ENCODE peak calls at places on chromosomes 4 and X, in five cellular contexts. B, U, L, J and N are unnamed samples.

GRCh38 chrX:16202943-16203342 is 35.7 kb downstream of the MAGEB17 start:
- DNase-seq in L (no peak), B (no peak), U (no peak), J (no peak), N (no peak)

GRCh38 chr4:132557660-132558059 is 591.4 kb upstream of the PCDH10 start:
- DNase-seq in J (peak), L (no peak), B (no peak), U (no peak), N (no peak)

GRCh38 chr4:99394913-99395312 is 40.2 kb downstream of the ADH7 start:
- DNase-seq in L (peak), B (no peak), U (no peak), J (peak), N (peak)

GRCh38 chr4:123741906-123742305 is 345.3 kb downstream of the SPRY1 start:
- DNase-seq in J (no peak), B (no peak), L (no peak), U (no peak), N (peak)

GRCh38 chrX:10404435-10404834 is 215.9 kb downstream of the MID1 start:
- DNase-seq in U (no peak), J (no peak), B (no peak), L (peak), N (peak)

GRCh38 chr4:143420227-143420626 is 83.6 kb downstream of the GAB1 start:
- DNase-seq in J (no peak), B (no peak), L (no peak), U (no peak), N (no peak)

GRCh38 chr4:168550071-168550766 is 53.4 kb downstream of the PALLD start:
- DNase-seq in U (no peak), L (peak), B (no peak), J (peak), N (peak)

GRCh38 chrX:136636121-136636520 is 11.8 kb upstream of the CD40LG start:
- DNase-seq in J (no peak), B (no peak), L (no peak), U (no peak), N (no peak)

GRCh38 chr4:182916483-182917181 is 554 bp downstream of the DCTD start:
- DNase-seq in L (peak), U (no peak), B (peak), J (peak), N (peak)

GRCh38 chr4:134700251-134700650 is 498.7 kb upstream of the PABPC4L start:
- DNase-seq in J (no peak), B (no peak), L (no peak), U (no peak), N (no peak)

GRCh38 chr4:45566896-45567603 is 556.8 kb downstream of the GABRG1 start:
- DNase-seq in U (no peak), L (no peak), B (no peak), J (no peak), N (no peak)

GRCh38 chr4:45350438-45350837 is 624.1 kb upstream of the GNPDA2 start:
- DNase-seq in B (no peak), U (no peak), J (peak), L (peak), N (peak)

GRCh38 chr4:57071340-57071739 is 38.8 kb downstream of the IGFBP7 start:
- DNase-seq in B (peak), L (peak), J (no peak), U (no peak), N (peak)
- H3K4me3 ChIP-seq in B (no peak), L (no peak), J (no peak), U (no peak), N (no peak)

GRCh38 chr4:688695-689497 is at the start of gene SLC49A3:
- DNase-seq in J (no peak), U (no peak), L (peak), B (no peak), N (no peak)

GRCh38 chr4:685681-686218 is 3.2 kb downstream of the SLC49A3 start:
- DNase-seq in U (no peak), B (no peak), J (no peak), L (no peak), N (no peak)

GRCh38 chr4:687975-688694 is 816 bp downstream of the SLC49A3 start:
- DNase-seq in B (peak), U (no peak), L (no peak), J (peak), N (no peak)

GRCh38 chr4:686371-687040 is 2.4 kb downstream of the SLC49A3 start:
- DNase-seq in B (peak), L (no peak), U (no peak), J (no peak), N (no peak)

GRCh38 chr4:687048-687974 is 1.6 kb downstream of the SLC49A3 start:
- DNase-seq in U (peak), L (peak), B (peak), J (peak), N (peak)
- TF ChIP-seq CTCF in U (no peak), L (no peak), B (no peak), J (no peak), N (no peak)

GRCh38 chrX:9352683-9353430 is 112.0 kb upstream of the TBL1X start:
- DNase-seq in J (peak), U (no peak), L (peak), B (peak), N (peak)
- H3K4me3 ChIP-seq in J (peak), U (no peak), L (peak), B (no peak), N (peak)

DNA sequence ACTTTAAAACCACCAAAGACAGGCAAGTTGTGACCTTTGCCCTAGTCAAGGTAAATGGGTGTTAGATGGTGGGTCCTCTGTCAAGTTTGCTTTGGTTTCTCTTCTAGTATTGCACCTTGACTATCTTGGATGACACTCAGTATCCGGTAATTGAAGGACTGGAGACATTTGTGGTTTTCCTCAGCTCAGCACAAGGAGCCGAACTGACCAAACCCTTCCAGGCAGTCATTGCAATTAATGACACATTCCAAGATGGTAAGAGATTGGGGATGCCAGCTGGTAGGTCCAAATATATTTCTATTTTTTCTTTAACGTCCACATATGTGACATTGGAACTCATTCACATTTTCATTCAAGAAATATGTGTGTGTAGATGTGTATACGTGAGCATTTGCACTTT is 69.3 kb upstream of the ANXA3 start:
- DNase-seq in U (no peak), B (no peak), L (peak), J (no peak), N (no peak)
- TF ChIP-seq CTCF in U (no peak), B (no peak), L (no peak), J (no peak), N (no peak)

GRCh38 chr4:165331316-165331715 is 3.8 kb downstream of the MSMO1 start:
- DNase-seq in J (no peak), U (no peak), L (no peak), B (no peak), N (no peak)

GRCh38 chr4:165331823-165332222 is 4.4 kb downstream of the MSMO1 start:
- DNase-seq in U (no peak), B (no peak), L (no peak), J (no peak), N (no peak)

GRCh38 chr4:165332502-165332901 is 5.0 kb downstream of the MSMO1 start:
- DNase-seq in J (no peak), L (no peak), U (no peak), B (no peak), N (no peak)

GRCh38 chr4:165330071-165330470 is 2.6 kb downstream of the MSMO1 start:
- DNase-seq in J (no peak), U (no peak), L (no peak), B (no peak), N (no peak)

GRCh38 chr4:165330666-165331065 is 3.2 kb downstream of the MSMO1 start:
- DNase-seq in U (no peak), L (no peak), B (no peak), J (no peak), N (no peak)
- H3K4me3 ChIP-seq in U (no peak), L (no peak), B (no peak), J (no peak), N (peak)

GRCh38 chr4:67712650-67713530 is 11.9 kb upstream of the UBA6 start:
- DNase-seq in B (no peak), U (no peak), J (no peak), L (no peak), N (no peak)

GRCh38 chr4:67717586-67717985 is 16.6 kb upstream of the UBA6 start:
- DNase-seq in U (no peak), B (no peak), L (no peak), J (no peak), N (no peak)

GRCh38 chr4:67714248-67714583 is 13.3 kb upstream of the UBA6 start:
- DNase-seq in J (no peak), B (no peak), L (no peak), U (no peak), N (no peak)

GRCh38 chr4:67713531-67714247 is 12.7 kb upstream of the UBA6 start:
- DNase-seq in L (peak), J (peak), U (no peak), B (no peak), N (peak)

DNA sequence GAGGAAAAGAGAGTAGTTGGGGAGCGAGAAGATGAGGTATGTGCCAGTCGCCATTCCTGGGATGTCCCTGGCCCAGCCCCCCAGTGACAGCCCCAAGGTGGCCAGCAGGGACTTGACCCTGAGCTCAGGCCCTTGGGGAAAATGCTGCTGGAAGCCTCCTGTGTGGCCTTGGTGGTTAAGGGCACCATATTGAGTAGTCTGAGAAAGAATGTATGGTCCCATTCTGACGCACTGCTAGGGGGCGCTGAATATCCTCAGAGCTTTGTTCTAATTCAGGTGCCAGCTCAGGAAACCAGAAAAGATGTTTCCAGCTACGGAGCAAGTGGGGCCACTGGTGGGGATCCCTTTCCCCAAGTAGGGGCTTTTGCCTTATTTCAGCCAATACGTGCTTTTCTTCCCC is 14.0 kb upstream of the UBA6 start:
- DNase-seq in L (no peak), U (no peak), B (no peak), J (no peak), N (no peak)
- TF ChIP-seq CTCF in L (no peak), U (no peak), B (no peak), J (peak), N (no peak)

GRCh38 chrX:48465336-48465933 is 4.6 kb downstream of the SLC38A5 start:
- DNase-seq in B (no peak), U (no peak), L (peak), J (peak), N (peak)
- H3K4me3 ChIP-seq in B (no peak), U (no peak), L (peak), J (no peak), N (no peak)

GRCh38 chr4:31043382-31044062 is 323.4 kb downstream of the PCDH7 start:
- DNase-seq in U (no peak), L (no peak), J (no peak), B (no peak), N (no peak)
- TF ChIP-seq CTCF in U (no peak), L (no peak), J (no peak), B (no peak), N (no peak)